ENCODE peak calls at places on chromosomes 6 and 20, in six cellular contexts. S, B, W, I, H and A are unnamed samples.
A peak's percentile ranks its signal among the peaks of the same experiment; 100 is the strongest.

GRCh38 chr6:32222333-32223230 is 1.3 kb downstream of the NOTCH4 start:
- DNase-seq in S (no peak), B (no peak), W (no peak), I (no peak), H (no peak), A (peak; percentile 26)

GRCh38 chr6:142331075-142331551 is 29.3 kb downstream of the ADGRG6 start:
- DNase-seq in S (no peak), B (no peak), W (no peak), I (no peak), H (peak; percentile 43), A (no peak)

GRCh38 chr20:36519012-36519719 is 22.2 kb upstream of the MYL9 start:
- DNase-seq in S (no peak), B (no peak), W (no peak), I (no peak), H (no peak), A (no peak)

GRCh38 chr20:62020935-62021701 is 44.6 kb downstream of the TAF4 start:
- DNase-seq in S (no peak), B (no peak), W (no peak), I (no peak), H (peak; percentile 39), A (no peak)

GRCh38 chr6:156827382-156827781 is 50.2 kb downstream of the ARID1B start:
- DNase-seq in S (no peak), B (no peak), W (no peak), I (no peak), H (peak; percentile 16), A (peak; percentile 9)

GRCh38 chr6:53411451-53411850 is 62.7 kb upstream of the ELOVL5 start:
- DNase-seq in S (no peak), B (no peak), W (no peak), I (no peak), H (peak; percentile 30), A (no peak)

GRCh38 chr20:19327401-19327800 is 115.0 kb downstream of the SLC24A3 start:
- DNase-seq in S (no peak), B (no peak), W (no peak), I (no peak), H (no peak), A (no peak)

GRCh38 chr6:30800876-30801275 is 56.5 kb upstream of the IER3 start:
- DNase-seq in S (no peak), B (no peak), W (no peak), I (no peak), H (no peak), A (no peak)

GRCh38 chr20:33490023-33490933 is at the start of gene CBFA2T2:
- DNase-seq in S (peak; percentile 89), B (peak; percentile 28), W (peak; percentile 49), I (no peak), H (peak; percentile 64), A (peak; percentile 54)

GRCh38 chr20:14189794-14190402 is 147.5 kb downstream of the FLRT3 start:
- DNase-seq in S (no peak), B (peak; percentile 31), W (peak; percentile 46), I (no peak), H (peak; percentile 37), A (peak; percentile 61)

DNA sequence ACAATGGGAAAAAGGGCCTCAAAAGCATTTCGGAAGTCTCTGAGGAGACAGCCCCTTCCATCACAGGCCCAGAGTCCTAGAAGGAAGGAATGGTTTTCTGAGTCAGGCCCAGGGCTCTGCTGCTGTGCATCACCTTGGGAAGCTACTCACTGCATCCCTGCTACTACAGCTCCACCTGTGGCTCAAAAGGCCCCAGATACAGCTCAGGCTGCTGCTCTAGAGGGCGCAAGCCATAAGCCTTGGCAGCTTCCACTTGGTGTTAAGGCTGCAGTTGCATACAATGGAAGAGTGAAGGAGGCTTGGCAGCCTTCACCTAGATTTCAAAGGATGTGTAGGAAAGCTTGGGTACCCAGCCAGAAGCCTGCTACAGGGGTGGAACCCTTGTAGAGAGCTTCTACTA is 54.8 kb downstream of the MEI4 start:
- DNase-seq in S (no peak), B (no peak), W (no peak), I (no peak), H (no peak), A (no peak)
- TF ChIP-seq CTCF in S (no peak), B (no peak), W (no peak), I (no peak), H (no peak), A (no peak)

DNA sequence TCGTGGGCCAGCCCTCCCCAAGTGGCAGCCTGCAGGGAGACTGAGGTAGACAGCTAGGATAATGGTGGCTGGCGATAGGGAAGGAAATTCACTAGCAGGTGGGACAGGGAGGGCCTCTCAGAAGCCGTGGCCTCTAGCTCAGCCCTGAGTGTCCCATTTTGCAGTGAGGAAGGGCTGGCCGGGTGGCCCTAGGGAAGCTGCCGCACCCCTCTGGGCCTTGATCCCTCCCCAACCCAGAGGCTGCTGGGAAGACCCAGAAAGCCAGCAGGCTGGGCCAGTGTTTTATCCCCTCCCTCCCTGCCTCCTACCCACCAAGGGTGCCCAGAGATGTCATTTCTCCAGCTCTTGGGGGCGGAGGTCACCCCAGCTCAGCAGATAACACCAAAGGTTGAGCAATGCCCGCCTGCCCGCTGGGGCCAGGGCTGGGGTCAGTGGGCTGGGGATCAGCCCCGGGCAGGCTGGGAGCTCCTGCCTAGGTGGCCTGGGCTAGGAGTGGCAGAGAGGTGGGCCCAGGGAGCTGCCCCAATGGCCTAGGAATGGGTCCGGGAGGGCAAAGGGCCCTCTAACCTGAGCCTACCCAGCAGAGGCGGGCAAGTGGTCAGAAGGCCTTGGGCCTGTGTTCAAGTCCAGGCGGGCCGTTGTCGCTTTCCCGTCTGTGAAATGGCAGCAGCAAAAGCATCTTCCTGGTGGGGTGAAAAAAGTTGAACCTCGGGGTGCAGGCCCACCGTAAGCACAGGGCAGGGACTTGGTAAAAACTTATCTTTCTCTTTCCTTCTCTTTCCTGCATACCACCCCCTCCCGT is 1.6 kb upstream of the CEBPB start:
- DNase-seq in S (peak; percentile 81), B (no peak), W (no peak), I (no peak), H (no peak), A (no peak)
- TF ChIP-seq CTCF in S (no peak), B (no peak), W (no peak), I (no peak), H (no peak), A (no peak)

GRCh38 chr6:33516726-33517125 is 62.4 kb downstream of the ZBTB9 start:
- DNase-seq in S (no peak), B (no peak), W (no peak), I (no peak), H (no peak), A (no peak)

DNA sequence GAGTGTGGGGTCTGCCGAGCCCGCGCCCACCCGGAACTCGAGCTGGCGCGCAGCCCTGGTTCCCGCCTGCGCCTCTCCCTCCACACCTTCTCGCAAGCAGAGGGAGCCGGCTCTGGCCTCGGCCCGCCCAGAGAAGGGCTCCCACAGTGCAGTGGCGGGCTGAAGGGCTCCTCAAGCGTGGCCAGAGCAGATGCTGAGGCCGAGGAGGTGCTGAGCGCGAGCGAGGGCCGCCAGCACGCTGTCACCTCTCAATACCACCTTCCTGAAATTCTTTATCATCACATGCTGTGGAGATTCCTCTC is 58.3 kb downstream of the BAK1 start:
- DNase-seq in S (no peak), B (no peak), W (no peak), I (no peak), H (no peak), A (no peak)
- TF ChIP-seq CTCF in S (no peak), B (no peak), W (no peak), I (no peak), H (no peak), A (no peak)

GRCh38 chr20:50744143-50744792 is 12.9 kb downstream of the PARD6B start:
- DNase-seq in S (no peak), B (peak; percentile 67), W (no peak), I (no peak), H (peak; percentile 90), A (peak; percentile 88)
- TF ChIP-seq CTCF in S (peak; percentile 7), B (peak; percentile 24), W (no peak), I (no peak), H (peak; percentile 47), A (peak; percentile 34)